ENCODE peak calls at places on chromosomes 11 and 22, in four cellular contexts. S is spleen, N is testis, Q is upper lobe of left lung. M is an unnamed sample.

GRCh38 chr11:128715691-128716153 is 21.9 kb downstream of the FLI1 start:
- DNase-seq in S (no peak), N (no peak), Q (no peak), M (no peak)

GRCh38 chr11:33842236-33842915 is 49.5 kb downstream of the LMO2 start:
- DNase-seq in S (no peak), N (no peak), Q (no peak), M (no peak)

GRCh38 chr22:21834869-21835268 is 32.6 kb downstream of the MAPK1 start:
- DNase-seq in S (no peak), N (no peak), Q (no peak), M (no peak)

GRCh38 chr22:30041475-30041874 is 38.8 kb upstream of the HORMAD2 start:
- DNase-seq in S (no peak), N (no peak), Q (no peak), M (no peak)

GRCh38 chr11:106424111-106424510 is 346.6 kb downstream of the AASDHPPT start:
- DNase-seq in S (no peak), N (no peak), Q (no peak), M (no peak)

GRCh38 chr11:8604078-8604723 is 10.2 kb upstream of the STK33 start:
- DNase-seq in S (no peak), N (peak; percentile 75), Q (peak; percentile 64), M (no peak)

GRCh38 chr22:48071305-48071704 is 1308.9 kb downstream of the TBC1D22A start:
- DNase-seq in S (no peak), N (no peak), Q (no peak), M (no peak)

GRCh38 chr11:18294862-18295261 is 27.1 kb downstream of the HPS5 start:
- DNase-seq in S (no peak), N (no peak), Q (no peak), M (no peak)

GRCh38 chr11:14029971-14030531 is 67.5 kb downstream of the SPON1 start:
- DNase-seq in S (no peak), N (peak; percentile 66), Q (peak; percentile 44), M (no peak)

GRCh38 chr22:40654522-40655167 is 18.1 kb upstream of the MRTFA start:
- DNase-seq in S (no peak), N (peak; percentile 70), Q (no peak), M (no peak)

GRCh38 chr22:39478461-39478860 is 21.6 kb downstream of the MGAT3 start:
- DNase-seq in S (no peak), N (peak; percentile 58), Q (no peak), M (no peak)

GRCh38 chr22:46035742-46036557 is 59.0 kb upstream of the WNT7B start:
- DNase-seq in S (peak; percentile 100), N (peak; percentile 100), Q (peak; percentile 100), M (peak; percentile 100)

GRCh38 chr22:46031965-46032851 is 55.2 kb upstream of the WNT7B start:
- DNase-seq in S (peak; percentile 68), N (no peak), Q (no peak), M (peak; percentile 75)

GRCh38 chr22:46031561-46031960 is 54.6 kb upstream of the WNT7B start:
- DNase-seq in S (no peak), N (no peak), Q (no peak), M (no peak)

GRCh38 chr22:46035380-46035741 is 58.4 kb upstream of the WNT7B start:
- DNase-seq in S (no peak), N (no peak), Q (no peak), M (no peak)

GRCh38 chr22:46033256-46034200 is 56.6 kb upstream of the WNT7B start:
- DNase-seq in S (peak; percentile 25), N (no peak), Q (no peak), M (peak; percentile 48)
- TF ChIP-seq POLR2A in S (no peak), N (no peak), Q (no peak), M (no peak)

DNA sequence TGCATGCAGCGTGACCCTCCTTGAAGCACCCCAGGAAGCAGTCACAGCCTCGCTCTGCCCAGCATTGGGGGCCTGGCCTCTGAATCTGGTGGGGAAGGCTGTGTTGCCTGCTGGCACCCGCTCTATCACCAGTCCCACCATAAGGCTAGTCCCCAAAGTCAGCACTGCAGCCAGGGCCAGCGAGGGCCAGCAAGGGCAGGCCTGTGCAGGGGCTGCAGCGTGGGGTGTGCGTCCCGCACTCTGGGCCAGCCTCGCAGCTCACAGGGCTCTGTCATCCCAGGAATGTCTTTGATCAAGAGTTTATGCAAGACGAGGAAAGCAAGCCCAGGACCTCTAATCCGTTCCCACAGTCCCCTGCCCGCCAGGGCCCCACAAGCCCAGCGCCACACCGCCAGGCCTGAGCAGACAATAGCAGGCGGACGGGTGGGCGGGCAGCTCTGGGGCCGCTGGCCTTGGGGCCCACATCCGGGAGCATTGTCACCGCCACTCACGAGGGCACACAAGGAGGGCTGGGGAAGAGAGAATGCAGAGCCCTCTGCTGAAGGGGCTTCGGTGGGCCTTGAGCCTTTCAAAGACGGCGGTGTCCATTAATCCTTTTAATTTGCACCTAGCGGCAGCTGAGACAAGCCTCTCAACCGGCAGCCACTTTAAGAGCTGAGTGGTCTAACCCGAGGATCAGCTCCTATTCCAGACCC is 17.1 kb downstream of the LTO1 start:
- DNase-seq in S (peak; percentile 78), N (no peak), Q (peak; percentile 84), M (no peak)
- TF ChIP-seq POLR2A in S (no peak), N (no peak), Q (no peak), M (no peak)

GRCh38 chr11:119316729-119317591 is at the start of gene MCAM:
- DNase-seq in S (no peak), N (no peak), Q (peak; percentile 88), M (peak; percentile 78)
- TF ChIP-seq POLR2A in S (no peak), N (no peak), Q (no peak), M (no peak)

DNA sequence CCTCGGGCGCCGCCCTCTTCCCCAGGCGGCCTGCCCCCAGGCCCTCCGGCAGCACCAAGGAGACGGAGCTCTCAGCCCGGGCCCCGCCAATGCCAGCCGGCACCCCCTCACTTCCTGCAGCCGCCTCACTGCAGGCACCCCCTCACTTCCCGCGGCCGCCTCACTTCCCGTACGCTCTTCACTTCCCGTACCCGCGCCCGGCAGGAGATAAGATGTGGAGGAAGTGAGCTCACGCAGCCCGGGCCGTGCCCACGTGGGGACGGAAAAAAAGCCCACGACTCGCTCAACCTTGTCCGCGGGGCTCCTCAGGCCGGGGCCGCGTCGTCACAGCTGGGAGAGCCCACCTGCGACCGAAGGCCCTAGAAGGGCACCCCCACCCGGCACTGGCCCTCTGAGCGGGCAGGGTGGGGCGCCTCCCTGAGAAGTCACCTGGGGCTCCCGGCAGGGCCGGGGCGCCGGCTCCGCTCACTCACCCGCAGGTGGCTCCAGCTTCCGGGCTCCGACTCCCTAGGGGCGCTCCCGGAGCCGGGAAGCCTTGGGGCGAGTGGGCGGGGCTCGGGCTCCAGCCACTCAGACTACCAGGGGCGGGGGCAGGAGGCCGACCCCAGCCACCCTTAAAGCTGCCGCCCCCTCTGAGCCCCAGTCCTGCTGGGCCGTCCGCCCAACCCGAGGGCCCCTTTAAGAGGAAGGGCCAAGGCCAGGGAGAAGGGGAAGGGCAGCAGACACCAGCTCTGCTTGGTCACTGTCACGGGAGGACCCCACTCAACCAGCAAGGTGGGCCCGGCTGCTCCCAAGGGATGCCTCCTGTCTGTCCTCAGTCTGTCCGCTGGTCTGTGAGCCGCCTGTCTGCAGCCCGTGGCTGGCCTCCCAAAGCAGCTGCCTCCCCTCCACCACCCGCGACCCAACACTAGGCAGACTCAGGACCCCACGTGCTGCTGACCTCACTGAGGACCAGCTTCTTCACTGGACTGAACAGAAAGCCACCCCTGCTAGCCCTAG is 31.4 kb downstream of the PISD start:
- DNase-seq in S (peak; percentile 98), N (peak; percentile 94), Q (peak; percentile 95), M (peak; percentile 93)
- TF ChIP-seq POLR2A in S (peak; percentile 40), N (no peak), Q (peak; percentile 70), M (peak; percentile 2)